ENCODE peak calls at places on chromosomes 12 and 14, in seven cellular contexts. R is GM12865; S is cardiac muscle cell; V is GM19239; M is activated naive CD8-positive, alpha-beta T cell treated with anti-CD3 and anti-CD28 coated beads, Interleukin-2, amount 10 ng/mL, durations not matched to agents 7 days and 5 days; N is activated B cell treated with CpG ODN at 0.5 μM for 24 hours; O is NCI-H2081. G is an unnamed sample.

GRCh38 chr14:88562532-88562830 is 356 bp upstream of the ZC3H14 start:
- DNase-seq in R (no peak), S (no peak), V (no peak), M (no peak), N (no peak), O (no peak), G (no peak)

GRCh38 chr12:71312767-71313375 is 126.7 kb upstream of the LGR5 start:
- DNase-seq in R (no peak), S (no peak), V (no peak), M (no peak), N (no peak), O (no peak), G (no peak)

GRCh38 chr12:113880337-113880736 is 85.8 kb downstream of the RBM19 start:
- DNase-seq in R (no peak), S (no peak), V (no peak), M (no peak), N (no peak), O (no peak), G (peak)

GRCh38 chr12:3998397-3998796 is 125.2 kb upstream of the PARP11 start:
- DNase-seq in R (no peak), S (no peak), V (no peak), M (no peak), N (no peak), O (no peak), G (no peak)

GRCh38 chr14:81625343-81625742 is 91.7 kb upstream of the SEL1L start:
- DNase-seq in R (peak), S (peak), V (no peak), M (no peak), N (no peak), O (peak), G (no peak)

GRCh38 chr12:62640910-62641448 is 174.4 kb downstream of the MON2 start:
- DNase-seq in R (peak), S (no peak), V (peak), M (no peak), N (no peak), O (no peak), G (no peak)

GRCh38 chr12:68237523-68238070 is 12.0 kb upstream of the IL26 start:
- DNase-seq in R (no peak), S (peak), V (no peak), M (no peak), N (no peak), O (no peak), G (no peak)

GRCh38 chr14:52076334-52076733 is 7.5 kb upstream of the NID2 start:
- DNase-seq in R (no peak), S (no peak), V (no peak), M (no peak), N (no peak), O (no peak), G (no peak)

GRCh38 chr14:63508033-63508432 is 35.1 kb downstream of the PPP2R5E start:
- DNase-seq in R (no peak), S (no peak), V (no peak), M (no peak), N (no peak), O (peak), G (no peak)

GRCh38 chr14:104227806-104228205 is 89.4 kb downstream of the KIF26A start:
- DNase-seq in R (no peak), S (no peak), V (no peak), M (peak), N (no peak), O (no peak), G (no peak)

GRCh38 chr12:89269184-89269583 is 83.1 kb downstream of the DUSP6 start:
- DNase-seq in R (no peak), S (no peak), V (no peak), M (no peak), N (no peak), O (no peak), G (no peak)

GRCh38 chr12:75660107-75660530 is 148.7 kb upstream of the KRR1 start:
- DNase-seq in R (no peak), S (no peak), V (no peak), M (no peak), N (no peak), O (no peak), G (no peak)